ENCODE peak calls at places on chromosomes 5 and 9, in eight cellular contexts. U is stimulated activated CD8-positive, alpha-beta memory T cell treated with anti-CD3 and anti-CD28 coated beads, Interleukin-12 subunit alpha, Interleukin-12 subunit beta, amount 100 ng/mL, for 4 hours; I is COLO829; C is activated CD4-positive, alpha-beta T cell treated with anti-CD3 and anti-CD28 coated beads, Interleukin-2, amount 10 ng/mL, durations not matched to agents 7 days and 5 days; R is brain pericyte; W is left ventricle myocardium inferior; P is effector memory CD4-positive, alpha-beta T cell; O is mesenteric fat pad. K is an unnamed sample.

GRCh38 chr9:98867434-98868168 is 60.1 kb downstream of the GALNT12 start:
- DNase-seq in U (no peak), I (no peak), C (no peak), R (peak), W (peak), P (no peak), O (peak), K (peak)

GRCh38 chr5:163193886-163194285 is 243.5 kb upstream of the CCNG1 start:
- DNase-seq in U (no peak), I (no peak), C (no peak), R (no peak), W (no peak), P (no peak), O (no peak), K (no peak)

GRCh38 chr5:163506726-163507125 is 1.3 kb downstream of the MAT2B start:
- DNase-seq in U (no peak), I (peak), C (no peak), R (no peak), W (no peak), P (no peak), O (no peak), K (no peak)

GRCh38 chr9:130570200-130570599 is 9.2 kb upstream of the FUBP3 start:
- DNase-seq in U (no peak), I (no peak), C (no peak), R (no peak), W (no peak), P (no peak), O (no peak), K (no peak)

GRCh38 chr5:123438902-123439301 is 15.7 kb upstream of the CEP120 start:
- DNase-seq in U (no peak), I (no peak), C (peak), R (no peak), W (no peak), P (no peak), O (no peak), K (no peak)

GRCh38 chr9:13718086-13718485 is 438.6 kb upstream of the MPDZ start:
- DNase-seq in U (no peak), I (no peak), C (no peak), R (no peak), W (no peak), P (no peak), O (no peak), K (no peak)

GRCh38 chr9:98983295-98984268 is 39.9 kb downstream of the COL15A1 start:
- DNase-seq in U (no peak), I (no peak), C (no peak), R (peak), W (no peak), P (no peak), O (no peak), K (peak)

GRCh38 chr5:89071941-89072331 is 189.0 kb upstream of the MEF2C start:
- DNase-seq in U (no peak), I (no peak), C (no peak), R (no peak), W (no peak), P (no peak), O (no peak), K (no peak)

GRCh38 chr5:103505581-103506305 is 56.8 kb downstream of the NUDT12 start:
- DNase-seq in U (no peak), I (no peak), C (no peak), R (no peak), W (no peak), P (no peak), O (no peak), K (no peak)

GRCh38 chr5:138654281-138654867 is 79.2 kb upstream of the HSPA9 start:
- DNase-seq in U (peak), I (peak), C (peak), R (peak), W (no peak), P (peak), O (no peak), K (no peak)

GRCh38 chr9:37641331-37641730 is 9.4 kb upstream of the FRMPD1 start:
- DNase-seq in U (no peak), I (peak), C (no peak), R (no peak), W (no peak), P (no peak), O (no peak), K (no peak)

GRCh38 chr9:100229136-100229535 is 123.6 kb downstream of the TEX10 start:
- DNase-seq in U (no peak), I (peak), C (no peak), R (no peak), W (no peak), P (no peak), O (no peak), K (no peak)

GRCh38 chr5:163564321-163564924 is 59.0 kb downstream of the MAT2B start:
- DNase-seq in U (peak), I (peak), C (peak), R (peak), W (no peak), P (peak), O (no peak), K (no peak)

GRCh38 chr5:170439246-170439943 is 50.2 kb upstream of the KCNMB1 start:
- DNase-seq in U (no peak), I (no peak), C (no peak), R (no peak), W (no peak), P (no peak), O (no peak), K (no peak)

K was measured in cardiac septum.